ENCODE peak calls at places on chromosomes 13 and 19, in eight cellular contexts. W, I, G, L, O, N, U and J are unnamed samples. For H3K4me1, the result is how much of the 10 kb centered on the place peaks cover.

GRCh38 chr13:41267106-41267505 is 3.7 kb upstream of the MTRF1 start:
- DNase-seq in W (peak), I (no peak), G (no peak), L (peak), O (no peak), N (no peak), U (no peak), J (no peak)

GRCh38 chr13:94710881-94711560 is 1.3 kb downstream of the SOX21 start:
- DNase-seq in W (no peak), I (no peak), G (no peak), L (no peak), O (no peak), N (no peak), U (no peak), J (peak)

GRCh38 chr19:17285415-17286135 is 3.9 kb downstream of the ANKLE1 start:
- DNase-seq in W (no peak), I (no peak), G (no peak), L (no peak), O (no peak), N (no peak), U (no peak), J (no peak)

GRCh38 chr13:44755872-44756271 is 179.7 kb upstream of the TSC22D1 start:
- DNase-seq in W (peak), I (no peak), G (no peak), L (peak), O (no peak), N (no peak), U (no peak), J (no peak)

GRCh38 chr19:18153555-18154134 is 682 bp downstream of the PIK3R2 start:
- DNase-seq in W (no peak), I (no peak), G (peak), L (no peak), O (peak), N (peak), U (no peak), J (no peak)

GRCh38 chr13:22372261-22372660 is 701.4 kb downstream of the FGF9 start:
- DNase-seq in W (no peak), I (no peak), G (no peak), L (no peak), O (no peak), N (no peak), U (no peak), J (no peak)

GRCh38 chr13:30486230-30487074 is 20.7 kb upstream of the HMGB1 start:
- DNase-seq in W (no peak), I (no peak), G (no peak), L (peak), O (no peak), N (no peak), U (no peak), J (no peak)

GRCh38 chr19:709196-709964 is 645 bp downstream of the PALM start:
- DNase-seq in W (no peak), I (no peak), G (no peak), L (no peak), O (no peak), N (no peak), U (no peak), J (no peak)

GRCh38 chr19:48873476-48874308 is 1.5 kb downstream of the PPP1R15A start:
- DNase-seq in W (no peak), I (peak), G (no peak), L (no peak), O (no peak), N (no peak), U (no peak), J (no peak)

GRCh38 chr13:91369432-91369831 is 21.9 kb downstream of the MIR17HG start:
- DNase-seq in W (peak), I (no peak), G (no peak), L (no peak), O (no peak), N (no peak), U (no peak), J (no peak)

GRCh38 chr13:101493541-101493940 is 41.1 kb downstream of the ITGBL1 start:
- DNase-seq in W (no peak), I (no peak), G (no peak), L (no peak), O (no peak), N (no peak), U (no peak), J (no peak)

GRCh38 chr13:50107205-50107604 is 92.0 kb downstream of the KCNRG start:
- DNase-seq in W (peak), I (no peak), G (no peak), L (no peak), O (no peak), N (no peak), U (no peak), J (no peak)

GRCh38 chr13:42417624-42418023 is 145.7 kb downstream of the AKAP11 start:
- DNase-seq in W (no peak), I (no peak), G (no peak), L (no peak), O (no peak), N (no peak), U (no peak), J (no peak)

GRCh38 chr13:88153353-88153752 is 482.2 kb downstream of the SLITRK5 start:
- DNase-seq in W (no peak), I (no peak), G (no peak), L (no peak), O (no peak), N (no peak), U (no peak), J (no peak)

GRCh38 chr19:3557461-3558248 is at the start of gene MFSD12:
- DNase-seq in W (peak), I (peak), G (peak), L (peak), O (peak), N (peak), U (peak), J (peak)

GRCh38 chr19:34644991-34645461 is 31.9 kb downstream of the SCGB2B2 start:
- DNase-seq in W (no peak), I (no peak), G (no peak), L (no peak), O (no peak), N (no peak), U (no peak), J (peak)

GRCh38 chr13:76879211-76879875 is 6.9 kb downstream of the KCTD12 start:
- DNase-seq in W (peak), I (peak), G (peak), L (peak), O (no peak), N (peak), U (peak), J (no peak)

GRCh38 chr13:78147905-78148304 is 229.3 kb upstream of the EDNRB start:
- DNase-seq in W (peak), I (no peak), G (no peak), L (peak), O (no peak), N (no peak), U (no peak), J (no peak)

GRCh38 chr13:44853641-44854040 is 135.6 kb downstream of the NUFIP1 start:
- DNase-seq in W (no peak), I (no peak), G (no peak), L (no peak), O (no peak), N (no peak), U (no peak), J (no peak)

GRCh38 chr19:11479090-11479469 is 1.8 kb downstream of the ELAVL3 start:
- DNase-seq in W (no peak), I (no peak), G (no peak), L (no peak), O (no peak), N (no peak), U (no peak), J (no peak)

DNA sequence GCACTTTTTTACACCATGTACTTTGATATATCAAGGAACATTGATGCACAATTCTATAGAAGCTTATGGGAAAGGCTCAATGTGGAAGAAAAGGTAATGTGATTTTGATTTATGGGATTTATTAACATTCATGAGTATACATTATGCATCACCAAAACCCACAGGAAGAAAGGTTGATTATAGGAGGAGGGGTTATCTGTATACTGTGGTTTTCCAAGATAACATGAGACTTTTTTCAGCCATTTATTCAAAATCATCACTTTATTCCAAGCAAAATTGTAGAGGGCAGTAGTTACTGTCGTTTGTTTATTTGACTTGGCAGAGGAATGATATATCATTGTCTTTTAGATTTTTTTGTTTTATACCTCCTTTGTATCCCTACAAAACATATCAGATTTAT is 54.9 kb downstream of the WDFY2 start:
- DNase-seq in W (peak), I (no peak), G (no peak), L (no peak), O (no peak), N (no peak), U (no peak), J (no peak)
- H3K4me1 ChIP-seq in W (under half), I (under half), G (under half), L (under half), O (under half), N (under half), U (under half), J (half or more)

DNA sequence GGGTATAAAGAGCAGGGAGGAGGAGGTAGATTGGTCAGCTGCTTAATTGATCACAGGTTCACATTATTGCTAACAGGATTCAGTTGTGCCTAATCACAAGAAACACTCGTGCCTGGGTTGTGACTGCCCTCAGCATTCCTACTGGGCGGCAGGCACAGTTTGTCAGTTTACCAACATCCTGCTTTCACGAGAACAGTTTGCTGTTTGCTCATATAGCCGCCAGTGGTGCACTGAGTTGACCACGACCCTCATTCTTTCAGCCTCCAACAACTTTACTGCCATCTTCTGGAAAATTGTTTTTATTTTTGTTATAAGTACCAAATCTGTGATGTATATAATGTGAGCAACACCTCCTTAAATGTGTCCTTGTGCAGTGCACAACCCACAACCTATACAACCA is 16.2 kb upstream of the IFT88 start:
- DNase-seq in W (no peak), I (no peak), G (no peak), L (no peak), O (no peak), N (no peak), U (no peak), J (no peak)
- H3K4me1 ChIP-seq in W (under half), I (under half), G (under half), L (under half), O (under half), N (under half), U (under half), J (under half)

GRCh38 chr13:98500963-98501421 is 75.9 kb downstream of the STK24 start:
- DNase-seq in W (no peak), I (no peak), G (no peak), L (no peak), O (no peak), N (no peak), U (no peak), J (no peak)
- H3K4me1 ChIP-seq in W (under half), I (under half), G (under half), L (under half), O (under half), N (under half), U (half or more), J (under half)

GRCh38 chr19:14118165-14119051 is 846 bp upstream of the PRKACA start:
- DNase-seq in W (peak), I (peak), G (peak), L (peak), O (peak), N (peak), U (peak), J (no peak)
- H3K4me1 ChIP-seq in W (under half), I (under half), G (under half), L (under half), O (under half), N (under half), U (half or more), J (under half)

GRCh38 chr13:59744747-59745394 is 418.9 kb downstream of the DIAPH3 start:
- DNase-seq in W (peak), I (no peak), G (no peak), L (no peak), O (no peak), N (no peak), U (no peak), J (no peak)

GRCh38 chr13:59747529-59747928 is 416.2 kb downstream of the DIAPH3 start:
- DNase-seq in W (no peak), I (no peak), G (peak), L (no peak), O (no peak), N (no peak), U (no peak), J (no peak)

GRCh38 chr13:59745395-59745788 is 418.3 kb downstream of the DIAPH3 start:
- DNase-seq in W (peak), I (no peak), G (no peak), L (peak), O (no peak), N (no peak), U (no peak), J (no peak)

GRCh38 chr13:59743195-59743594 is 420.5 kb downstream of the DIAPH3 start:
- DNase-seq in W (peak), I (no peak), G (no peak), L (no peak), O (no peak), N (no peak), U (no peak), J (no peak)

DNA sequence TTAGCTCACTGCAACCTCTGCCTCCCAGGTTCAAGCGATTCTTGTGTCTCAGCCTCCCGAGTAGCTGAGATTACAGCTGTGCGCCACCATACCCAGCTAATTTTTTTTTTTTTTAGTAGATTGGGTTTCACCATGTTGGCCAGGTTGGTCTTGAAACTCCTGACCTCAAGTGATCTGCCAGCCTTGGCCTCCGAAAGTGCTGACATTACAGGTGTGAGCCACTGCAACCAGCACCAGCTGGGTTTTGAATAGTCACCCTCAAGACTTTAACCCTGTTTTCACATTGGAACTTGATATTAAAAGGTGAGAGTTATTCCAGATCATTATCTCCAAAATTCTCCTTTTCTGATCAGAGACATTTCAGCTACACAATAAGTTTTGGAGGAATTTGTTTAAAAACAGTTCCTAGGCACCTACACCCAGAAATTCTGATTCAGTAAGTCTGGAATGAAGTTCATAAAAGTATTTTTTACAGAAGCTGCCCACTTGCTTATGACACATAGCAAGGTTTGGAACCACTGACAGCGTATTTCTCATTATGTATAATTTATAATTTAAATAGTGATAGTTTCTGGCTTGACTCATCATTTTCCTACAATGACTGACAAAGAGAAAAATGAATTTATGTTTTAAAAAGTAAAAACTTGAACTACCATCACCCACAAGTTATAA is 417.3 kb downstream of the DIAPH3 start:
- DNase-seq in W (peak), I (no peak), G (no peak), L (peak), O (no peak), N (no peak), U (no peak), J (no peak)
- H3K4me1 ChIP-seq in W (under half), I (under half), G (under half), L (under half), O (under half), N (under half), U (under half), J (under half)

GRCh38 chr19:46946090-46946489 is 73.5 kb upstream of the NPAS1 start:
- DNase-seq in W (no peak), I (no peak), G (no peak), L (no peak), O (no peak), N (no peak), U (no peak), J (no peak)
- H3K4me1 ChIP-seq in W (under half), I (under half), G (under half), L (under half), O (half or more), N (under half), U (half or more), J (under half)

GRCh38 chr19:12945479-12946091 is at the start of gene RAD23A:
- DNase-seq in W (peak), I (peak), G (peak), L (peak), O (peak), N (peak), U (peak), J (peak)

GRCh38 chr19:12949363-12950284 is 4.0 kb downstream of the RAD23A start:
- DNase-seq in W (no peak), I (no peak), G (no peak), L (no peak), O (no peak), N (no peak), U (no peak), J (no peak)

GRCh38 chr19:12948597-12949362 is 3.1 kb downstream of the RAD23A start:
- DNase-seq in W (no peak), I (no peak), G (no peak), L (no peak), O (no peak), N (no peak), U (no peak), J (no peak)

GRCh38 chr19:12946092-12946845 is 607 bp downstream of the RAD23A start:
- DNase-seq in W (peak), I (no peak), G (peak), L (peak), O (peak), N (peak), U (no peak), J (peak)

GRCh38 chr19:12947702-12948596 is 2.3 kb downstream of the RAD23A start:
- DNase-seq in W (no peak), I (no peak), G (no peak), L (no peak), O (no peak), N (no peak), U (no peak), J (no peak)
- H3K4me1 ChIP-seq in W (under half), I (under half), G (under half), L (under half), O (under half), N (under half), U (under half), J (under half)

GRCh38 chr13:112444001-112444311 is 67.8 kb downstream of the SPACA7 start:
- DNase-seq in W (peak), I (peak), G (peak), L (peak), O (peak), N (peak), U (peak), J (no peak)

GRCh38 chr13:112441779-112442310 is 65.7 kb downstream of the SPACA7 start:
- DNase-seq in W (no peak), I (no peak), G (no peak), L (no peak), O (no peak), N (no peak), U (peak), J (no peak)

GRCh38 chr13:112443191-112444000 is 67.2 kb downstream of the SPACA7 start:
- DNase-seq in W (no peak), I (no peak), G (peak), L (no peak), O (no peak), N (no peak), U (peak), J (no peak)

GRCh38 chr13:112441226-112441625 is 65.1 kb downstream of the SPACA7 start:
- DNase-seq in W (no peak), I (no peak), G (no peak), L (no peak), O (no peak), N (no peak), U (peak), J (no peak)

DNA sequence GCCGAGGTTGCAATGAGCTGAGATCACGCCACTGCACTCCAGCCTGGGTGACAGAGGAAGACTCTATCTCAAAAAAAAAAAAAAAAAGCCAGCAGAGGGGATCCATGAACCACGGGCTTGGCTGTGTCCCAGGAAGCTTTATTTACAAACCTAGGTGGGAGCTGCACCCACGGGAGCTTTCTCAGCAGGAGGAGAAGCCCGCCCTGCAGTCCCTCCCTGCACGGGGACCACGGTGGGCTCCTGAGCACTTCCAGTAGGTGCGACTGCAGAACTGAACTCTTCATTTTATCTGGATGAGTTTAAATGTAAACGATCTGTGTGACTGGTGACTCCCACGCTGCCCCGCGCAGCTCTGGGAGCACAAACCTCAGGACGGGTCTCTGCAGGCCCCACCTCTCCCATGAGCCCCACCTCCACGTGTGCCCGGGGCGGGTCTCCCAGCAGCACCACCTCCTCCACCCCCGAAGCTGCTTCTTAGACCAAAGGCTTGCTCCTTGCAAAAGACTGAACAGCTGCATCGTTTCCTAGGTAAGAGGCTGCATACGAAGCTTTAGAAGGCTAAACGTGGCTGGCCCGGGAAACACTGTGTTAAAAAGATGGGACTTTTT is 66.4 kb downstream of the SPACA7 start:
- DNase-seq in W (peak), I (no peak), G (no peak), L (peak), O (no peak), N (no peak), U (peak), J (no peak)
- H3K4me1 ChIP-seq in W (under half), I (under half), G (under half), L (under half), O (under half), N (under half), U (under half), J (under half)

GRCh38 chr13:110396913-110397379 is 89.9 kb downstream of the COL4A2 start:
- DNase-seq in W (peak), I (peak), G (no peak), L (peak), O (no peak), N (no peak), U (peak), J (peak)
- H3K4me1 ChIP-seq in W (under half), I (under half), G (under half), L (under half), O (under half), N (under half), U (under half), J (under half)